ENCODE peak calls at places on chromosomes 4 and X, in five cellular contexts. E is neural progenitor cell, Q is tibial artery, R is left ventricle myocardium inferior, N is psoas muscle. W is an unnamed sample. For H3K4me1, the result is how much of the 10 kb centered on the place peaks cover.

GRCh38 chrX:153339662-153340061 is 5.7 kb downstream of the ZNF275 start:
- DNase-seq in N (no peak), R (no peak), E (no peak), Q (no peak), W (no peak)

GRCh38 chr4:134072137-134072536 is 129.5 kb downstream of the PABPC4L start:
- DNase-seq in N (no peak), Q (no peak), E (no peak), R (no peak), W (no peak)

GRCh38 chrX:128464091-128464490 is 411.9 kb upstream of the ACTRT1 start:
- DNase-seq in E (no peak), Q (no peak), N (no peak), R (no peak), W (no peak)

GRCh38 chr4:2389691-2390090 is 28.8 kb downstream of the ZFYVE28 start:
- DNase-seq in Q (no peak), R (no peak), E (no peak), N (no peak), W (no peak)

GRCh38 chr4:93730251-93730650 is 98.3 kb upstream of the ATOH1 start:
- DNase-seq in R (no peak), Q (no peak), N (no peak), E (no peak), W (no peak)

GRCh38 chr4:176492648-176493302 is 173.0 kb downstream of the SPCS3 start:
- DNase-seq in E (no peak), N (no peak), Q (no peak), R (no peak), W (no peak)

GRCh38 chr4:170089743-170090666 is at the start of gene AADAT:
- DNase-seq in R (peak), Q (peak), E (peak), N (peak), W (no peak)

GRCh38 chrX:74613350-74614192 is 853 bp downstream of the RLIM start:
- DNase-seq in N (no peak), R (no peak), E (peak), Q (no peak), W (no peak)

GRCh38 chr4:55336138-55337034 is 9.7 kb upstream of the SRD5A3 start:
- DNase-seq in E (no peak), R (no peak), N (no peak), Q (no peak), W (no peak)

GRCh38 chr4:125266901-125267601 is 47.7 kb upstream of the FAT4 start:
- DNase-seq in N (no peak), E (no peak), R (no peak), Q (no peak), W (no peak)

GRCh38 chr4:185265942-185266341 is 56.5 kb downstream of the SNX25 start:
- DNase-seq in E (no peak), Q (no peak), N (no peak), R (no peak), W (no peak)

GRCh38 chrX:140274761-140275525 is 229.9 kb downstream of the SOX3 start:
- DNase-seq in R (no peak), N (no peak), Q (no peak), E (peak), W (no peak)

GRCh38 chrX:110403839-110404238 is 45.2 kb downstream of the RTL9 start:
- DNase-seq in Q (no peak), N (no peak), R (no peak), E (no peak), W (no peak)

GRCh38 chr4:152478456-152479237 is 57.2 kb downstream of the FBXW7 start:
- DNase-seq in Q (no peak), R (no peak), N (no peak), E (no peak), W (no peak)

GRCh38 chr4:95540227-95540626 is 8.5 kb downstream of the UNC5C start:
- DNase-seq in N (no peak), R (no peak), Q (no peak), E (no peak), W (no peak)

GRCh38 chr4:169100656-169101055 is 90.6 kb upstream of the CBR4 start:
- DNase-seq in Q (no peak), E (peak), R (no peak), N (no peak), W (no peak)

GRCh38 chrX:7047951-7048350 is 99.6 kb upstream of the STS start:
- DNase-seq in R (no peak), Q (no peak), E (no peak), N (no peak), W (no peak)

GRCh38 chrX:150574824-150575409 is 6.5 kb downstream of the MTM1 start:
- DNase-seq in Q (no peak), R (no peak), E (peak), N (no peak), W (no peak)

GRCh38 chr4:130563185-130563890 is 1467.4 kb downstream of the C4orf33 start:
- DNase-seq in R (peak), N (peak), E (peak), Q (peak), W (no peak)

GRCh38 chr4:19982556-19982955 is 269.1 kb upstream of the SLIT2 start:
- DNase-seq in Q (no peak), R (no peak), N (no peak), E (no peak), W (no peak)

GRCh38 chr4:127623755-127624087 is 9.0 kb upstream of the INTU start:
- DNase-seq in R (no peak), Q (no peak), E (peak), N (no peak), W (no peak)

GRCh38 chrX:87697409-87697808 is 179.8 kb downstream of the KLHL4 start:
- DNase-seq in N (no peak), E (no peak), Q (no peak), R (no peak), W (no peak)

GRCh38 chrX:106696502-106696901 is 30.0 kb upstream of the RNF128 start:
- DNase-seq in R (no peak), E (no peak), N (no peak), Q (no peak), W (no peak)

GRCh38 chr4:176422031-176422430 is 102.3 kb downstream of the SPCS3 start:
- DNase-seq in E (no peak), R (no peak), Q (no peak), N (no peak), W (no peak)

GRCh38 chr4:113540859-113541258 is 220.7 kb downstream of the CAMK2D start:
- DNase-seq in R (no peak), E (no peak), N (no peak), Q (no peak), W (no peak)

GRCh38 chrX:109714340-109714958 is 18.6 kb downstream of the ACSL4 start:
- DNase-seq in Q (no peak), N (no peak), R (no peak), E (no peak), W (no peak)

GRCh38 chr4:177726111-177726510 is 283.9 kb upstream of the AGA start:
- DNase-seq in Q (no peak), N (no peak), E (no peak), R (no peak), W (no peak)

GRCh38 chrX:71168134-71168533 is 23.5 kb downstream of the NLGN3 start:
- DNase-seq in Q (no peak), N (no peak), E (no peak), R (no peak), W (no peak)

GRCh38 chr4:8019396-8020365 is 80.0 kb upstream of the AFAP1 start:
- DNase-seq in E (no peak), Q (no peak), N (peak), R (no peak), W (no peak)

GRCh38 chr4:183823394-183823793 is 81.7 kb upstream of the STOX2 start:
- DNase-seq in Q (no peak), N (peak), R (peak), E (peak), W (no peak)

GRCh38 chrX:39898147-39898546 is 199.6 kb downstream of the BCOR start:
- DNase-seq in R (no peak), N (no peak), Q (no peak), E (no peak), W (no peak)

GRCh38 chr4:189299706-189300105 is 641.0 kb upstream of the FRG1 start:
- DNase-seq in R (no peak), E (no peak), N (no peak), Q (no peak), W (no peak)

GRCh38 chr4:108172780-108173598 is 4.3 kb upstream of the LEF1 start:
- DNase-seq in E (peak), Q (no peak), R (no peak), N (peak), W (no peak)

GRCh38 chrX:64152857-64153256 is 52.7 kb downstream of the AMER1 start:
- DNase-seq in R (no peak), Q (no peak), E (peak), N (no peak), W (no peak)

GRCh38 chr4:27666943-27667342 is 806.3 kb downstream of the STIM2 start:
- DNase-seq in R (no peak), N (no peak), E (peak), Q (no peak), W (no peak)

DNA sequence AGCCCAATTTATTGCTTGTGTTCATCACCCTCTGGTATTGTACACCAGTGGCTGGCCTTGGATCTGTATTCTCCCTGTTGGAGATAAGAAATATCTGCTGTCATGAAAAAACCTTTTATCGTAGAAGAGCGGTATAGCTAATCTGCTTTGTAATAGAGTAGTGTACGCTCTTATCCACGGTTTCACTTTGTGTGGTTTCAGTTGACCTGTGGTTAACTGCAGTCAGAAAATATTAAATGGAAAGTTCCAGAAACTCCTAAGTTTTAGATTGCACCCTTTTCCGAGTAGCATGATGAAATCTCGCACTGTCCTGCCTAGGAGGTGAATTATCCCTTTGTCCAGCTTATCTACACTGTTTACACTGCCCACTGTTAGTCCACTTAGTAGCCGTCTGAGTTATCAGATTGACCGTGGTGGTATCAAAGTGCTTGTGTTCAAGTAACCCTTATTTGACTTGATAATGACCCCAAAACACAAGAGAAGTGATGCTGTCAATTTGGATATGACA is 42.4 kb downstream of the KDM6A start:
- DNase-seq in E (no peak), R (no peak), N (no peak), Q (no peak), W (no peak)
- H3K4me1 ChIP-seq in E (under half), R (under half), N (under half), Q (under half), W (half or more)

GRCh38 chr4:39045791-39046221 is 13.6 kb upstream of the TMEM156 start:
- DNase-seq in N (no peak), R (no peak), E (no peak), Q (no peak), W (no peak)

GRCh38 chr4:39048291-39048690 is 13.7 kb upstream of the KLHL5 start:
- DNase-seq in R (no peak), Q (no peak), E (no peak), N (no peak), W (no peak)

GRCh38 chr4:39044947-39045734 is 12.9 kb upstream of the TMEM156 start:
- DNase-seq in E (peak), R (peak), Q (peak), N (peak), W (no peak)

GRCh38 chr4:39046243-39046642 is 14.0 kb upstream of the TMEM156 start:
- DNase-seq in R (no peak), N (no peak), Q (no peak), E (no peak), W (no peak)

GRCh38 chr4:39047691-39048090 is 14.3 kb upstream of the KLHL5 start:
- DNase-seq in R (no peak), E (no peak), N (no peak), Q (no peak), W (no peak)
- H3K4me1 ChIP-seq in R (half or more), E (under half), N (under half), Q (under half), W (under half)

DNA sequence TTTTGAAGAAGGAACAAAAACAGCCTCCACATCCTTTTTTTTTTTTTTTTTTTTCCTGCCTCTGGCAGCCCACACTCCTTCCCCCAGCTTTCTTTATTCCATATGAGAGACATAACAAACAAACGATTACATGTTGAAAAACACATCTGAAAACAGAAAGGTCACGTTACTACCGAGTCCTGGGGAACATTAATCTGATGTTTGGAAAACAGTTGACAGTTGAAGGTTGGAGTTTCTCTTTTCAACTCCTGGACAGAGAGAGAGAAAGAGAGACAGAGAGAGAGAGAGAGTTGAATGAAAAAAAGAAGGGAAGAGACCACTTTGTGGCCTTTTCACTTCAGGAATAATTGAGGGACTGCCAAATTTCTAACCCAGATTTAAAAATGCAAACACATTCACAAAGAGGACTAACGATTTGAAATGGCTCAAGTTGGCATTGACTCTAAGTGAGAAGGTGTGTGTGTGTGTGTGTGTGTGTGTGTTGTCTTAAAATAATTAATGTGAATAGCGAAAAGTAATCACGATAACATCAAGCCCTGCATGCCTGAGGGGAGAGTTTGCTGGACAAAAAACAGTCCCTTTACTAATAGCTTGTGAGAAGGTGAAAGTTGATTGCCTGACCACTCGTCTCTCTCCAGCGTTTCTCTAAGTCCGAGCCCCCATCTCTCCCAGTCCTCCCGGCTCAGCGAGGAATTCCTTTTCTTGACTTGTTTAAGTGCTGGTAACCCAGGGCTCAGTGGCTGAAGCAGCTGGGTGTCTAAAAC is 67.3 kb downstream of the FBXO8 start:
- DNase-seq in E (peak), N (no peak), Q (no peak), R (no peak), W (no peak)
- H3K4me1 ChIP-seq in E (under half), N (under half), Q (under half), R (half or more), W (under half)

GRCh38 chr4:158163941-158164665 is 8.7 kb downstream of the GASK1B start:
- DNase-seq in R (no peak), N (no peak), Q (no peak), E (no peak), W (no peak)
- H3K4me1 ChIP-seq in R (half or more), N (under half), Q (half or more), E (under half), W (half or more)

GRCh38 chr4:74111576-74111975 is 12.6 kb upstream of the CXCL2 start:
- DNase-seq in Q (no peak), R (no peak), E (no peak), N (no peak), W (no peak)
- H3K4me1 ChIP-seq in Q (half or more), R (half or more), E (under half), N (under half), W (under half)

GRCh38 chr4:87037921-87038320 is 103.1 kb downstream of the AFF1 start:
- DNase-seq in N (no peak), R (no peak), Q (no peak), E (no peak), W (no peak)
- H3K4me1 ChIP-seq in N (half or more), R (half or more), Q (half or more), E (half or more), W (half or more)

GRCh38 chr4:3530663-3531254 is 1.5 kb downstream of the LRPAP1 start:
- DNase-seq in E (no peak), Q (peak), R (no peak), N (peak), W (no peak)

GRCh38 chr4:3530051-3530450 is 2.2 kb downstream of the LRPAP1 start:
- DNase-seq in Q (peak), N (peak), E (no peak), R (no peak), W (no peak)

GRCh38 chr4:3527914-3528876 is 4.0 kb downstream of the LRPAP1 start:
- DNase-seq in R (no peak), E (no peak), Q (peak), N (peak), W (no peak)

GRCh38 chr4:3531306-3531886 is 826 bp downstream of the LRPAP1 start:
- DNase-seq in E (no peak), N (peak), Q (peak), R (no peak), W (no peak)

DNA sequence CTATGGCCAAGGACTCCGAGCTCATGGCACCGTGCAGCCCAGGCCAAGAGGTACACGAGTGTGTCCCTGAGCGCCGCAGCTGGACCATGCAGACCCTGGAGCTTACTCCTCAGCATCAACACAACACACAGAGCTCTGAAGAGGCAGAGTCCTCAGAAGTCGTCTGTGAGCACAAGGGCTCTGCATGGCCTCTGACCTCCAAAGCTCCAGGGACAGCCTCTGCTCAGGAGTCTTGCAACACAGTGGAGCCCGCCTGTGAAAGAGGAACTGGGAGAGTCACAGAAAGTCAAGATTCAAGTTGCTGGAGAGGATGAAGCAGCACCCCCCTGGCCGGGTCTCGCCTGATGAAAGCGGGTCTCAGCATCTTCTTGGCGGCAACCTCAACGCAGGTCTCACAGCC is 2.9 kb downstream of the LRPAP1 start:
- DNase-seq in E (no peak), Q (peak), N (peak), R (peak), W (no peak)
- H3K4me1 ChIP-seq in E (under half), Q (under half), N (under half), R (half or more), W (under half)

GRCh38 chr4:124230268-124230667 is 482.3 kb downstream of the ANKRD50 start:
- DNase-seq in Q (no peak), E (no peak), R (no peak), N (no peak), W (no peak)

DNA sequence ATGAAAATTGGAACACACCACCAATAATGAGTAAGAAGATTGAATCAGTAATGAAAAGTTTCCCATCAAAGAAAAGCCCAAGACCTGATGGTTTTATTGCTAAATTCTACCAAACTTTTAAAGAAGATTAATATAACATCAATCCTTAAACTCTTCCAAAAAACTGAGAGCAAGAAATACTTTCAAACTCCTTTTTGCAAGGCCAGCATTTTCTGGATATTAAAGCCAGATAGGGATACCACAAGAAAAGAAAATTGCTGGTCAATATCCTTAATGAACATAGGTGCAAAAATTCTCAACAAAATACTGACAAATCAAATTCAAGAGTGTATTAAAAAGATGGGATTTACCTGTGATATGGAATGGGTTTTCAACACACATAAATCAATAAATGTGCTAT is 484.6 kb downstream of the ANKRD50 start:
- DNase-seq in R (no peak), E (no peak), Q (no peak), N (no peak), W (no peak)
- H3K4me1 ChIP-seq in R (under half), E (under half), Q (under half), N (under half), W (under half)

DNA sequence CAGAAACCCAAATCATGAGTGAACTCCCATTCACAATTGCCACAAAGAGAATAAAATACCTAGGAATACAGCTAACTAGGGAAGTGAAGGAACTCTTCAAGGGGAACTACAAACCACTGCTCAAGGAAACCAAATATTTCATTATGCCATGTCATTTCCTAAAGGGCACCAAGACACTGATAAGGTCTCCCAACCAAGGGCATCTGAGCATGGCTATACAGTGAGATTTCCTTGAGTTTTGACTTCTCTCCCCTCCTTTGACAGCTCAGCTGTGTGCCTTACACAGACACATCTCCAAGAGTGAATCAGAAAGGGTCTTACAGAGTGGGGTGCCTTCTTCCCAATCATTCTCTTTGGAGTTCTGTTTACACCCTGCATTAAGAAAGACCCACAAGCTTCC is 40.4 kb downstream of the PCDH7 start:
- DNase-seq in Q (no peak), R (no peak), E (no peak), N (no peak), W (no peak)
- H3K4me1 ChIP-seq in Q (under half), R (under half), E (under half), N (under half), W (under half)

W was measured in vagina.